ENCODE peak calls at places on chromosome 15, in four cellular contexts. M is heart left ventricle, L is tibial artery, B is mucosa of descending colon. F is an unnamed sample. For H3K36me3, the result is how much of the 10 kb centered on the place peaks cover.

GRCh38 chr15:101381671-101382212 is 86.7 kb upstream of the SNRPA1 start:
- DNase-seq in M (no peak), L (no peak), B (no peak), F (no peak)

GRCh38 chr15:25737218-25737643 is 125.9 kb downstream of the ATP10A start:
- DNase-seq in M (peak), L (peak), B (no peak), F (no peak)

GRCh38 chr15:90471769-90472168 is 58.0 kb upstream of the CRTC3 start:
- DNase-seq in M (no peak), L (no peak), B (no peak), F (no peak)

GRCh38 chr15:92898988-92899909 is 875 bp upstream of the CHD2 start:
- DNase-seq in M (no peak), L (no peak), B (no peak), F (no peak)

GRCh38 chr15:38941399-38941953 is 376.9 kb upstream of the RASGRP1 start:
- DNase-seq in M (no peak), L (peak), B (no peak), F (no peak)

GRCh38 chr15:60993008-60993407 is 236.1 kb downstream of the RORA start:
- DNase-seq in M (no peak), L (no peak), B (no peak), F (no peak)

GRCh38 chr15:87747106-87747505 is 509.4 kb downstream of the NTRK3 start:
- DNase-seq in M (no peak), L (no peak), B (no peak), F (no peak)

GRCh38 chr15:92745845-92746271 is 90.3 kb upstream of the FAM174B start:
- DNase-seq in M (no peak), L (no peak), B (no peak), F (peak)

GRCh38 chr15:83930813-83931212 is 276.9 kb downstream of the ADAMTSL3 start:
- DNase-seq in M (no peak), L (no peak), B (no peak), F (no peak)

GRCh38 chr15:71853543-71853942 is 43.2 kb downstream of the NR2E3 start:
- DNase-seq in M (no peak), L (no peak), B (no peak), F (no peak)

GRCh38 chr15:68303560-68304436 is 26.3 kb downstream of the FEM1B start:
- DNase-seq in M (no peak), L (peak), B (peak), F (no peak)

GRCh38 chr15:84797212-84797611 is 19.9 kb upstream of the ALPK3 start:
- DNase-seq in M (no peak), L (no peak), B (no peak), F (no peak)

GRCh38 chr15:69081310-69082004 is 67.0 kb downstream of the NOX5 start:
- DNase-seq in M (peak), L (peak), B (no peak), F (no peak)

GRCh38 chr15:37980010-37980409 is 45.6 kb downstream of the TMCO5A start:
- DNase-seq in M (no peak), L (no peak), B (no peak), F (no peak)

GRCh38 chr15:73926191-73927002 is at the start of gene LOXL1:
- DNase-seq in M (peak), L (peak), B (peak), F (peak)

DNA sequence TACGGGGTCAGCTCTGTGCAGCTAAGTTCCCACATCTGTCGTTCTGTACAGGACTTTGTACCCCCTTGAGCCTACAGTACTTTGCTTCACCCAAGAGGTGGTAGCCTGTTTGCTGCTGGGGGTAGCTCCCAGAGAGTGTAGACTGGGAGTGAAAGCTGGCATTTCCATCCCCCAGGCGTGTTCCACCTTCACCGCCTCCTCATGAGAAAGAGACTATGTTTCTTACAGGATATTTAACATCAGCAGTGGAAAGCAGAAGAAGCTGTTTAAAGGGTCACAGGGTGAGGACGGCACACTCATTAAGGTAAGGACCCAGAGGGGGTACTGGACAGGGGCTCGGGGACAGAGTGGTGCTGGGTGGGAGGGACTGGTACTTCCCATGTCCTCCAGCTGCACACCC is 10.1 kb upstream of the JMJD7 start:
- DNase-seq in M (no peak), L (no peak), B (no peak), F (no peak)
- H3K36me3 ChIP-seq in M (half or more), L (half or more), B (under half), F (under half)

GRCh38 chr15:89034305-89034704 is 54.0 kb upstream of the ABHD2 start:
- DNase-seq in M (no peak), L (no peak), B (no peak), F (no peak)

GRCh38 chr15:89028036-89028435 is 60.2 kb upstream of the ABHD2 start:
- DNase-seq in M (no peak), L (no peak), B (no peak), F (no peak)

GRCh38 chr15:89035658-89036057 is 52.6 kb upstream of the ABHD2 start:
- DNase-seq in M (no peak), L (no peak), B (no peak), F (no peak)

GRCh38 chr15:89026167-89026566 is 62.1 kb upstream of the ABHD2 start:
- DNase-seq in M (no peak), L (no peak), B (no peak), F (no peak)

GRCh38 chr15:89030311-89030710 is 57.9 kb upstream of the ABHD2 start:
- DNase-seq in M (no peak), L (no peak), B (no peak), F (no peak)
- H3K4me3 ChIP-seq in M (no peak), L (no peak), B (no peak), F (no peak)

GRCh38 chr15:35061171-35062163 is 23.6 kb downstream of the NANOGP8 start:
- DNase-seq in M (no peak), L (no peak), B (no peak), F (no peak)
- TF ChIP-seq CTCF in M (no peak), L (no peak), B (no peak), F (no peak)

DNA sequence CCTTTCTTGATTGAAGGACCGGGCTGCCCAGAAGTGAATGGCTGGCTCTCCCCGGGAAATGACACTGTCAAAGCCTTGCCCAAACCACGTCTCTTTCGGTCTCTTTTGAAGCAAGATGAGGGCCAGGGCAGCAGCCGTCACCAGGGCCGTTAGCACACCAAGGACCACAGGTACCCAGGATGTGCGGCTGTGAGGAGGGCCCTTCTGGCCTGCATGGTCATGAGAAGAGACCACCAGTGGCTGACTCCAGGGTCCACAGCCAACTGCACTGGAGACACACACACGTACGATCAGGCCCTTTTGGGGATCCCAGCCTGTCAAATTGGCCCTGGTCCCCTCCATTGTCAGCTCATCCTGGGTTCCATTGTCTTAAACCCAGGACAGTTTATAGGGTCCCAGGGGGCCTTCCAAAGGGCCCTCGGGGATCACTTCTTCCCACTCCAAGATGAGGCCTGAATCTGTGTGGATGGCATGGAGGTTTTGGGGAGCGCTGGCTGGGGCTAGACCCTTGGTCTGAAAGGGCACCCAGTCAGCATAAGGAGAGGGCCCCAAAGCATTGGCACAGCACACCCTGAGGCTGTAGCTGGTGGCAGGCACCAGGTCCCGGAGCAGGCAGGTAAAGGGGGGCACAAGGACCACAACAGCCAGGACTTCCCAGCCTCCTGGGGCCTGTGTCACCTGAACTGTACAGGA is 50.9 kb downstream of the ETFA start:
- DNase-seq in M (no peak), L (no peak), B (no peak), F (no peak)
- H3K36me3 ChIP-seq in M (under half), L (half or more), B (under half), F (under half)

GRCh38 chr15:78065284-78065872 is 12.1 kb downstream of the TBC1D2B start:
- DNase-seq in M (peak), L (peak), B (peak), F (peak)
- H3K4me3 ChIP-seq in M (no peak), L (peak), B (no peak), F (no peak)

DNA sequence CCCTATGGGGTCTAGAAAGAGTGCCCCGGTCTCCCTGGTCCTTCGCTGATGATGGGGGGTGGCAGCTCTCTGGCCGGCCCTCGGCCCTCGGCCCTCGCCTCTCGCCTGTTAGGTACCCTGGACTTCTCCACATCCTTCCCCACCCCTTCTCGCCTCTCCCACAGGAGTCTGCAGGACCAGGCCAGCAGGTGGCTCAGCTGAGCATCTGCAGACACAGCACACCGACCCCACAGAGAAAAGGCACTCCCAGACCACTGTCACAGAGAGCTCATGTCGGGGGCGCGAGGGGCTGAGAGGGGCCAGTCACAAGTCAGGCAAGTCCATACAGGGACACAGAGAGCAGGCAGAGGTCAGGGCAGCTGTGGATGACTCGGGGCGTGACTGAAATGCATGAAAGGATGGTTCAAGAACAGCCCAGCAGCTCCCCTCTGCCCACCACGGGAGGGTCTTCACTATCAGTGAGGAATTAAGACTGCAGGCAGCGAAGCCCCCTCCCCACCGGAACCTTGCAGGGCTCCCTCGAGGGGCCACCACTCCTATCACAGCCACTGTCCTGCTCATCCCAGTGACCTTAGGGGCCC is 181.7 kb upstream of the NSMCE3 start:
- DNase-seq in M (peak), L (no peak), B (no peak), F (no peak)
- TF ChIP-seq CTCF in M (no peak), L (no peak), B (no peak), F (no peak)

GRCh38 chr15:63677778-63678177 is 80.6 kb downstream of the FBXL22 start:
- DNase-seq in M (peak), L (peak), B (peak), F (peak)

GRCh38 chr15:63679588-63679987 is 82.4 kb downstream of the FBXL22 start:
- DNase-seq in M (no peak), L (no peak), B (no peak), F (no peak)

GRCh38 chr15:63678383-63678782 is 81.2 kb downstream of the FBXL22 start:
- DNase-seq in M (no peak), L (no peak), B (no peak), F (no peak)

GRCh38 chr15:63686352-63686751 is 89.2 kb downstream of the FBXL22 start:
- DNase-seq in M (no peak), L (no peak), B (no peak), F (no peak)

GRCh38 chr15:63683343-63683951 is 86.3 kb downstream of the FBXL22 start:
- DNase-seq in M (no peak), L (no peak), B (no peak), F (no peak)
- H3K36me3 ChIP-seq in M (half or more), L (half or more), B (under half), F (under half)

F was measured in pancreas.